ENCODE peak calls at places on chromosome 18, in seven cellular contexts. L is body of pancreas; G is G401; C is left kidney; V is stimulated activated CD4-positive, alpha-beta T cell treated with anti-CD3 and anti-CD28 coated beads, Interleukin-2, amount 100 ng/mL, for 24 hours; P is GM13977; Y is stimulated activated CD8-positive, alpha-beta memory T cell treated with anti-CD3 and anti-CD28 coated beads, Interleukin-2, amount 100 ng/mL, for 1 hour. N is an unnamed sample.

GRCh38 chr18:46466236-46467160 is 190.5 kb downstream of the LOXHD1 start:
- DNase-seq in L (no peak), G (no peak), C (no peak), V (no peak), P (no peak), Y (no peak), N (no peak)

GRCh38 chr18:79950440-79951341 is 762 bp downstream of the SLC66A2 start:
- DNase-seq in L (peak), G (no peak), C (peak), V (no peak), P (peak), Y (no peak), N (no peak)

GRCh38 chr18:49024408-49024807 is 73.6 kb upstream of the SMAD7 start:
- DNase-seq in L (no peak), G (no peak), C (no peak), V (no peak), P (no peak), Y (no peak), N (no peak)

GRCh38 chr18:48800877-48801727 is 149.7 kb downstream of the SMAD7 start:
- DNase-seq in L (peak), G (no peak), C (no peak), V (peak), P (peak), Y (no peak), N (no peak)

GRCh38 chr18:21444465-21445023 is 156.0 kb downstream of the ESCO1 start:
- DNase-seq in L (peak), G (peak), C (peak), V (no peak), P (peak), Y (no peak), N (no peak)

GRCh38 chr18:34357944-34358580 is 133.3 kb upstream of the NOL4 start:
- DNase-seq in L (no peak), G (no peak), C (no peak), V (no peak), P (no peak), Y (no peak), N (no peak)

GRCh38 chr18:51194604-51195003 is 2.9 kb downstream of the MEX3C start:
- DNase-seq in L (no peak), G (peak), C (peak), V (no peak), P (no peak), Y (no peak), N (no peak)

GRCh38 chr18:76212958-76213357 is 282.1 kb downstream of the ZNF516 start:
- DNase-seq in L (no peak), G (no peak), C (peak), V (no peak), P (no peak), Y (no peak), N (no peak)

GRCh38 chr18:70160075-70160678 is 45.3 kb downstream of the RTTN start:
- DNase-seq in L (no peak), G (no peak), C (no peak), V (no peak), P (no peak), Y (no peak), N (no peak)

GRCh38 chr18:7516505-7517117 is 50.5 kb upstream of the PTPRM start:
- DNase-seq in L (no peak), G (no peak), C (no peak), V (no peak), P (no peak), Y (no peak), N (no peak)

GRCh38 chr18:48782381-48782841 is 168.4 kb downstream of the SMAD7 start:
- DNase-seq in L (no peak), G (no peak), C (no peak), V (no peak), P (no peak), Y (no peak), N (no peak)

GRCh38 chr18:43129946-43130523 is 14.6 kb upstream of the RIT2 start:
- DNase-seq in L (no peak), G (no peak), C (peak), V (no peak), P (no peak), Y (no peak), N (no peak)

GRCh38 chr18:74652392-74652988 is 54.8 kb downstream of the ZNF407 start:
- DNase-seq in L (no peak), G (peak), C (peak), V (no peak), P (peak), Y (no peak), N (no peak)